ENCODE peak calls at places on chromosomes 6 and 20, in ten cellular contexts. R is NCI-H524 treated with DMSO at 0.1 percent for 48 hours, G is astrocyte of the cerebellum, Y is WTC11, B is COLO829, E is mesothelial cell of epicardium, I is T-helper 9 cell, H is T-cell, M is DMS153, A is GM04504. K is an unnamed sample.
A peak's percentile ranks its signal among the peaks of the same experiment; 100 is the strongest.

GRCh38 chr6:157317129-157317814 is 6.0 kb downstream of the TMEM242 start:
- DNase-seq in B (peak; percentile 88), H (no peak), M (no peak), E (no peak), Y (no peak), R (no peak), I (no peak), G (peak; percentile 70), A (peak; percentile 86), K (no peak)

GRCh38 chr6:161068296-161068695 is 76.7 kb downstream of the MAP3K4 start:
- DNase-seq in A (no peak), E (no peak), I (no peak), H (no peak), M (no peak), Y (no peak), R (peak; percentile 50), B (no peak), G (no peak), K (no peak)

GRCh38 chr6:165875946-165876345 is 212.9 kb upstream of the PDE10A start:
- DNase-seq in E (no peak), A (no peak), G (no peak), R (no peak), Y (no peak), M (no peak), B (no peak), I (no peak), H (no peak), K (no peak)

GRCh38 chr6:80547827-80548226 is 441.4 kb downstream of the BCKDHB start:
- DNase-seq in H (no peak), I (no peak), M (no peak), R (no peak), G (peak; percentile 85), E (no peak), A (peak; percentile 73), Y (no peak), B (no peak), K (peak; percentile 91)

GRCh38 chr6:4405609-4406212 is 270.3 kb upstream of the ECI2 start:
- DNase-seq in H (no peak), Y (peak; percentile 28), R (no peak), B (no peak), E (no peak), G (no peak), M (no peak), A (no peak), I (no peak), K (no peak)

GRCh38 chr6:44021628-44022295 is 105.5 kb downstream of the MRPL14 start:
- DNase-seq in A (no peak), I (no peak), M (no peak), R (no peak), G (no peak), E (no peak), Y (no peak), B (no peak), H (no peak), K (no peak)

GRCh38 chr20:15076785-15077184 is 739.4 kb upstream of the FLRT3 start:
- DNase-seq in E (no peak), Y (no peak), M (no peak), I (no peak), H (no peak), B (no peak), A (no peak), G (no peak), R (no peak), K (no peak)

GRCh38 chr20:23671479-23671878 is 17.4 kb downstream of the CST4 start:
- DNase-seq in Y (no peak), B (no peak), H (no peak), G (no peak), E (no peak), R (no peak), I (no peak), M (no peak), A (no peak), K (no peak)

GRCh38 chr20:19817017-19817416 is 59.0 kb downstream of the RIN2 start:
- DNase-seq in R (no peak), H (no peak), Y (no peak), A (peak; percentile 77), B (no peak), I (no peak), G (peak; percentile 52), E (no peak), M (no peak), K (no peak)

GRCh38 chr6:159837141-159837490 is 37.0 kb downstream of the PNLDC1 start:
- DNase-seq in G (no peak), E (no peak), M (no peak), Y (no peak), H (no peak), R (no peak), A (no peak), B (no peak), I (no peak), K (no peak)

GRCh38 chr20:32141465-32141980 is 32.0 kb downstream of the TM9SF4 start:
- DNase-seq in R (no peak), B (no peak), Y (no peak), I (no peak), H (no peak), M (no peak), A (no peak), E (no peak), G (no peak), K (no peak)

GRCh38 chr6:154606457-154606856 is 96.0 kb upstream of the CNKSR3 start:
- DNase-seq in B (peak; percentile 90), G (no peak), Y (no peak), E (no peak), A (no peak), H (no peak), I (peak; percentile 27), R (no peak), M (no peak), K (no peak)

K was measured in foreskin melanocyte.